ENCODE peak calls at places on chromosomes 6 and 20, in six cellular contexts. H is HEK293T, E is HepG2, L is HCT116, G is H1, I is WTC11. T is an unnamed sample.

GRCh38 chr6:89298680-89299450 is 16.2 kb downstream of the GABRR2 start:
- DNase-seq in E (peak; percentile 51), G (no peak), L (peak; percentile 58), H (no peak), I (no peak), T (no peak)

GRCh38 chr6:47073125-47074110 is 31.3 kb upstream of the ADGRF1 start:
- DNase-seq in H (peak; percentile 37), L (peak; percentile 28), E (peak; percentile 99), G (no peak), I (no peak), T (peak; percentile 42)

GRCh38 chr20:8421981-8422380 is 289.9 kb downstream of the PLCB1 start:
- DNase-seq in L (no peak), E (no peak), I (no peak), H (no peak), G (no peak), T (no peak)

GRCh38 chr6:156948807-156949206 is 171.6 kb downstream of the ARID1B start:
- DNase-seq in G (no peak), H (no peak), I (no peak), E (no peak), L (peak; percentile 41), T (no peak)

GRCh38 chr20:61925555-61926252 is 140.0 kb downstream of the TAF4 start:
- DNase-seq in I (no peak), G (no peak), E (no peak), H (peak; percentile 44), L (peak; percentile 24), T (peak; percentile 33)

GRCh38 chr6:166775180-166775922 is 148.3 kb upstream of the RPS6KA2 start:
- DNase-seq in I (peak; percentile 54), G (peak; percentile 67), H (peak; percentile 81), E (peak; percentile 75), L (peak; percentile 51), T (peak; percentile 87)

GRCh38 chr6:130381459-130382380 is 15.9 kb downstream of the TMEM200A start:
- DNase-seq in G (no peak), L (no peak), H (no peak), E (no peak), I (no peak), T (no peak)

GRCh38 chr6:112563368-112563767 is 216.2 kb downstream of the RFPL4B start:
- DNase-seq in H (no peak), L (no peak), E (peak; percentile 47), I (peak; percentile 16), G (no peak), T (no peak)

GRCh38 chr6:116412270-116412669 is 41.5 kb downstream of the DSE start:
- DNase-seq in G (no peak), I (no peak), L (no peak), E (no peak), H (no peak), T (no peak)

GRCh38 chr6:55293116-55293515 is 34.2 kb upstream of the GFRAL start:
- DNase-seq in E (peak; percentile 23), H (peak; percentile 10), G (no peak), I (no peak), L (peak; percentile 18), T (no peak)

GRCh38 chr20:59031326-59032022 is 661 bp downstream of the ATP5F1E start:
- DNase-seq in H (no peak), E (peak; percentile 31), L (no peak), G (no peak), I (no peak), T (no peak)

GRCh38 chr6:170266061-170266825 is 24.6 kb downstream of the DLL1 start:
- DNase-seq in L (no peak), H (no peak), G (no peak), I (no peak), E (no peak), T (no peak)

GRCh38 chr6:16126881-16127280 is 2.0 kb upstream of the MYLIP start:
- DNase-seq in H (no peak), E (no peak), G (no peak), L (no peak), I (no peak), T (no peak)

GRCh38 chr20:25437153-25437581 is 29.7 kb downstream of the GINS1 start:
- DNase-seq in I (peak; percentile 47), G (peak; percentile 58), E (no peak), L (no peak), H (no peak), T (no peak)

GRCh38 chr6:3523288-3523670 is 66.4 kb upstream of the SLC22A23 start:
- DNase-seq in L (no peak), E (no peak), H (no peak), I (no peak), G (no peak), T (no peak)

GRCh38 chr6:130362128-130362527 is 3.7 kb upstream of the TMEM200A start:
- DNase-seq in G (peak; percentile 50), H (no peak), I (peak; percentile 19), E (peak; percentile 25), L (no peak), T (no peak)

GRCh38 chr6:52389626-52390360 is 27.8 kb downstream of the PAQR8 start:
- DNase-seq in G (no peak), E (peak; percentile 94), L (peak; percentile 48), H (no peak), I (no peak), T (peak; percentile 61)

GRCh38 chr6:159688977-159689376 is 4.1 kb downstream of the SOD2 start:
- DNase-seq in E (no peak), H (no peak), G (no peak), L (no peak), I (no peak), T (no peak)

GRCh38 chr6:35311390-35312075 is 13.9 kb downstream of the DEF6 start:
- DNase-seq in H (no peak), G (no peak), E (no peak), L (no peak), I (no peak), T (no peak)

GRCh38 chr6:127972815-127973214 is 72.0 kb upstream of the THEMIS start:
- DNase-seq in L (no peak), G (no peak), I (no peak), H (no peak), E (no peak), T (no peak)

GRCh38 chr6:31769684-31770371 is 7.3 kb downstream of the VWA7 start:
- DNase-seq in H (peak; percentile 95), E (peak; percentile 71), L (peak; percentile 42), I (peak; percentile 93), G (peak; percentile 96), T (peak; percentile 100)

GRCh38 chr20:19993937-19994667 is 23.1 kb upstream of the NAA20 start:
- DNase-seq in G (no peak), E (no peak), I (no peak), H (no peak), L (peak; percentile 40), T (no peak)

GRCh38 chr6:79260772-79261171 is 26.3 kb upstream of the HMGN3 start:
- DNase-seq in I (no peak), L (no peak), G (no peak), H (no peak), E (no peak), T (no peak)

GRCh38 chr6:79261666-79262065 is 27.2 kb upstream of the HMGN3 start:
- DNase-seq in E (no peak), I (no peak), G (no peak), L (no peak), H (no peak), T (no peak)

GRCh38 chr6:79263366-79263765 is 28.9 kb upstream of the HMGN3 start:
- DNase-seq in I (no peak), E (no peak), L (no peak), G (no peak), H (no peak), T (no peak)

GRCh38 chr6:79257381-79258205 is 23.1 kb upstream of the HMGN3 start:
- DNase-seq in I (no peak), E (no peak), G (no peak), H (no peak), L (no peak), T (no peak)
- TF ChIP-seq SP1 in I (no peak), E (no peak), G (no peak), H (no peak), L (peak; percentile 10), T (no peak)

GRCh38 chr6:36818741-36819140 is 20.5 kb downstream of the CPNE5 start:
- DNase-seq in H (no peak), G (no peak), I (no peak), E (no peak), L (no peak), T (no peak)

GRCh38 chr6:36817176-36817817 is 21.9 kb downstream of the CPNE5 start:
- DNase-seq in G (no peak), E (no peak), I (no peak), L (no peak), H (no peak), T (no peak)

GRCh38 chr6:36813526-36813925 is 25.7 kb downstream of the CPNE5 start:
- DNase-seq in G (no peak), H (no peak), L (no peak), I (no peak), E (no peak), T (no peak)

GRCh38 chr6:36817864-36818263 is 21.4 kb downstream of the CPNE5 start:
- DNase-seq in I (no peak), L (no peak), E (no peak), H (no peak), G (no peak), T (no peak)

DNA sequence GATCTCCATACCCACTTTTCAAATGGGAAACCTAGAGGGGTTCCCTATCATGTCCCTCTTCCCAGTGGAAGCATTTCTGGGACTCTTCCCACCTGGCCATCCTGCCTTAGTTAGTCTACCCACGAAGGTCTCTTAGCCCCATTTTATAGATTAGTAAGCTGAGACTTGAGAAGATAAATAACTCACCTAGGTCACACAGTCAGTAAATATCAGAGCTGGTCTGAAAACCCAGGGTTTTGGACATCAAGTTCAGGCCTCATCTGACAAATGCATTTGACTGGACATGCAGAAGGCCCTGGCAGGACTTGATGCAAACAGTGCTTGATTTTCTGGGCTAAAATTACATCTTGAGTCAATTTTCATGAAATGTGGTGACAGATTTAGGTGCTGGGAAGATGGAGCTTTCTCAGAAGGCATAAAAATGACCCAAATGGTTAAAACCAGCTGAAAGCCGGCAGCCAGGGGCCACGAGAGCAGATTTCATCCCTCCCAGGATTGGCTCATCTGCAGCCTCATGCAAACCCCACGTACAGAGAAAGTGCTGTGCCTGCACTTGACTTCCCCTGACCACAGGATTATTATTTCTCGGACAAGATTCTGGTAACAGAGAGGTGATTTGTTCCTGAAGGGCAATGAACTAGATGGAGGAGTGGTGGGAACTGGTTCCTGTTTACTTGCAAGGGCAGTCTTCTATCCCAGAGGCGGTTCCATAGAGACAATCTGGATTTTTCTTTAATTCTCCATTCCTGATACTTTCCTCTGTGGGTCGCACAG is 23.1 kb downstream of the CPNE5 start:
- DNase-seq in G (no peak), L (no peak), E (no peak), H (no peak), I (no peak), T (no peak)
- TF ChIP-seq SP1 in G (no peak), L (no peak), E (no peak), H (no peak), I (no peak), T (no peak)

GRCh38 chr6:50889912-50890311 is 71.2 kb downstream of the TFAP2B start:
- DNase-seq in H (no peak), E (no peak), L (no peak), G (no peak), I (no peak), T (no peak)

GRCh38 chr6:50889492-50889891 is 70.8 kb downstream of the TFAP2B start:
- DNase-seq in L (no peak), I (no peak), H (no peak), G (no peak), E (no peak), T (no peak)

GRCh38 chr6:50891290-50891689 is 72.6 kb downstream of the TFAP2B start:
- DNase-seq in L (no peak), G (no peak), E (no peak), H (no peak), I (no peak), T (no peak)
- TF ChIP-seq SP1 in L (no peak), G (no peak), E (no peak), H (no peak), I (no peak), T (no peak)

GRCh38 chr6:25851961-25852360 is 20.1 kb upstream of the SLC17A1 start:
- DNase-seq in E (no peak), I (no peak), H (no peak), G (no peak), L (no peak), T (no peak)
- TF ChIP-seq SP1 in E (no peak), I (no peak), H (no peak), G (no peak), L (no peak), T (no peak)

T was measured in K562.